ENCODE peak calls at places on chromosomes 3 and 15, in ten cellular contexts. One of them, this sample, is unnamed.

GRCh38 chr3:138625707-138626365 is 17.3 kb downstream of the FAIM start:
- DNase-seq in GM10248: no peak
- DNase-seq in spleen: no peak
- DNase-seq in HFF-Myc: no peak
- DNase-seq in H9: no peak
- DNase-seq in RWPE1: peak; percentile 74
- DNase-seq in stomach: no peak
- DNase-seq in fibroblast of mammary gland: peak; percentile 58
- DNase-seq in psoas muscle: no peak
- DNase-seq in activated B cell treated with CpG ODN at 0.5 μM for 24 hours: no peak
- DNase-seq in this sample: no peak

GRCh38 chr3:71400986-71401451 is 182.5 kb downstream of the FOXP1 start:
- DNase-seq in RWPE1: no peak
- DNase-seq in fibroblast of mammary gland: no peak
- DNase-seq in GM10248: no peak
- DNase-seq in HFF-Myc: no peak
- DNase-seq in spleen: no peak
- DNase-seq in psoas muscle: no peak
- DNase-seq in activated B cell treated with CpG ODN at 0.5 μM for 24 hours: no peak
- DNase-seq in stomach: no peak
- DNase-seq in H9: no peak
- DNase-seq in this sample: no peak

GRCh38 chr15:34239151-34239761 is 14.4 kb downstream of the EMC4 start:
- DNase-seq in activated B cell treated with CpG ODN at 0.5 μM for 24 hours: no peak
- DNase-seq in fibroblast of mammary gland: peak; percentile 91
- DNase-seq in GM10248: peak; percentile 32
- DNase-seq in H9: no peak
- DNase-seq in HFF-Myc: peak; percentile 58
- DNase-seq in psoas muscle: no peak
- DNase-seq in stomach: no peak
- DNase-seq in RWPE1: peak; percentile 97
- DNase-seq in spleen: no peak
- DNase-seq in this sample: no peak

GRCh38 chr3:160919942-160920341 is 163.9 kb downstream of the PPM1L start:
- DNase-seq in activated B cell treated with CpG ODN at 0.5 μM for 24 hours: no peak
- DNase-seq in RWPE1: no peak
- DNase-seq in HFF-Myc: no peak
- DNase-seq in GM10248: no peak
- DNase-seq in fibroblast of mammary gland: no peak
- DNase-seq in stomach: no peak
- DNase-seq in psoas muscle: no peak
- DNase-seq in H9: no peak
- DNase-seq in spleen: no peak
- DNase-seq in this sample: no peak

GRCh38 chr15:100083572-100083971 is 258.2 kb downstream of the ADAMTS17 start:
- DNase-seq in activated B cell treated with CpG ODN at 0.5 μM for 24 hours: no peak
- DNase-seq in HFF-Myc: no peak
- DNase-seq in H9: no peak
- DNase-seq in psoas muscle: peak; percentile 60
- DNase-seq in GM10248: no peak
- DNase-seq in stomach: no peak
- DNase-seq in fibroblast of mammary gland: no peak
- DNase-seq in RWPE1: no peak
- DNase-seq in spleen: peak; percentile 7
- DNase-seq in this sample: no peak

GRCh38 chr15:34804113-34804512 is 8.8 kb upstream of the ACTC1 start:
- DNase-seq in psoas muscle: no peak
- DNase-seq in HFF-Myc: no peak
- DNase-seq in GM10248: no peak
- DNase-seq in RWPE1: no peak
- DNase-seq in H9: no peak
- DNase-seq in activated B cell treated with CpG ODN at 0.5 μM for 24 hours: no peak
- DNase-seq in stomach: no peak
- DNase-seq in fibroblast of mammary gland: no peak
- DNase-seq in spleen: no peak
- DNase-seq in this sample: no peak

GRCh38 chr3:171511450-171511849 is 51.2 kb upstream of the TNIK start:
- DNase-seq in fibroblast of mammary gland: no peak
- DNase-seq in activated B cell treated with CpG ODN at 0.5 μM for 24 hours: no peak
- DNase-seq in GM10248: no peak
- DNase-seq in H9: no peak
- DNase-seq in stomach: no peak
- DNase-seq in HFF-Myc: no peak
- DNase-seq in RWPE1: no peak
- DNase-seq in spleen: no peak
- DNase-seq in psoas muscle: no peak
- DNase-seq in this sample: no peak

GRCh38 chr3:179196098-179196497 is 47.9 kb downstream of the PIK3CA start:
- DNase-seq in activated B cell treated with CpG ODN at 0.5 μM for 24 hours: no peak
- DNase-seq in H9: no peak
- DNase-seq in RWPE1: no peak
- DNase-seq in stomach: no peak
- DNase-seq in GM10248: peak; percentile 58
- DNase-seq in spleen: no peak
- DNase-seq in HFF-Myc: no peak
- DNase-seq in psoas muscle: no peak
- DNase-seq in fibroblast of mammary gland: peak; percentile 76
- DNase-seq in this sample: no peak

GRCh38 chr3:71247221-71247947 is 336.1 kb downstream of the FOXP1 start:
- DNase-seq in H9: peak; percentile 75
- DNase-seq in psoas muscle: no peak
- DNase-seq in stomach: no peak
- DNase-seq in RWPE1: peak; percentile 65
- DNase-seq in spleen: no peak
- DNase-seq in fibroblast of mammary gland: peak; percentile 66
- DNase-seq in HFF-Myc: no peak
- DNase-seq in GM10248: no peak
- DNase-seq in activated B cell treated with CpG ODN at 0.5 μM for 24 hours: no peak
- DNase-seq in this sample: no peak

GRCh38 chr15:43625086-43625485 is 6.5 kb upstream of the STRC start:
- DNase-seq in psoas muscle: no peak
- DNase-seq in HFF-Myc: no peak
- DNase-seq in GM10248: no peak
- DNase-seq in stomach: no peak
- DNase-seq in spleen: no peak
- DNase-seq in fibroblast of mammary gland: no peak
- DNase-seq in activated B cell treated with CpG ODN at 0.5 μM for 24 hours: no peak
- DNase-seq in RWPE1: no peak
- DNase-seq in H9: no peak
- DNase-seq in this sample: no peak

GRCh38 chr3:70273492-70273891 is 38.9 kb downstream of the MDFIC2 start:
- DNase-seq in activated B cell treated with CpG ODN at 0.5 μM for 24 hours: no peak
- DNase-seq in RWPE1: no peak
- DNase-seq in psoas muscle: no peak
- DNase-seq in H9: no peak
- DNase-seq in HFF-Myc: no peak
- DNase-seq in fibroblast of mammary gland: peak; percentile 30
- DNase-seq in GM10248: no peak
- DNase-seq in spleen: no peak
- DNase-seq in stomach: no peak
- DNase-seq in this sample: no peak

GRCh38 chr3:115670911-115671310 is 47.6 kb downstream of the GAP43 start:
- DNase-seq in H9: no peak
- DNase-seq in stomach: no peak
- DNase-seq in RWPE1: no peak
- DNase-seq in fibroblast of mammary gland: no peak
- DNase-seq in psoas muscle: no peak
- DNase-seq in GM10248: no peak
- DNase-seq in activated B cell treated with CpG ODN at 0.5 μM for 24 hours: no peak
- DNase-seq in HFF-Myc: no peak
- DNase-seq in spleen: no peak
- DNase-seq in this sample: no peak

GRCh38 chr3:192887701-192888100 is 30.0 kb downstream of the MB21D2 start:
- DNase-seq in HFF-Myc: no peak
- DNase-seq in psoas muscle: no peak
- DNase-seq in spleen: no peak
- DNase-seq in stomach: no peak
- DNase-seq in H9: peak; percentile 61
- DNase-seq in RWPE1: no peak
- DNase-seq in GM10248: no peak
- DNase-seq in activated B cell treated with CpG ODN at 0.5 μM for 24 hours: no peak
- DNase-seq in fibroblast of mammary gland: peak; percentile 37
- DNase-seq in this sample: no peak

GRCh38 chr3:52021869-52022268 is 26.2 kb upstream of the RPL29 start:
- DNase-seq in psoas muscle: peak; percentile 88
- DNase-seq in activated B cell treated with CpG ODN at 0.5 μM for 24 hours: no peak
- DNase-seq in HFF-Myc: no peak
- DNase-seq in spleen: no peak
- DNase-seq in fibroblast of mammary gland: no peak
- DNase-seq in RWPE1: no peak
- DNase-seq in stomach: no peak
- DNase-seq in GM10248: no peak
- DNase-seq in H9: no peak
- DNase-seq in this sample: no peak

GRCh38 chr3:111619833-111620232 is 24.7 kb upstream of the ZBED2 start:
- DNase-seq in RWPE1: peak; percentile 57
- DNase-seq in psoas muscle: no peak
- DNase-seq in stomach: no peak
- DNase-seq in activated B cell treated with CpG ODN at 0.5 μM for 24 hours: no peak
- DNase-seq in fibroblast of mammary gland: no peak
- DNase-seq in HFF-Myc: no peak
- DNase-seq in GM10248: no peak
- DNase-seq in H9: no peak
- DNase-seq in spleen: no peak
- DNase-seq in this sample: no peak

GRCh38 chr3:57434041-57434440 is 110.1 kb downstream of the DNAH12 start:
- DNase-seq in activated B cell treated with CpG ODN at 0.5 μM for 24 hours: no peak
- DNase-seq in fibroblast of mammary gland: peak; percentile 50
- DNase-seq in stomach: no peak
- DNase-seq in H9: no peak
- DNase-seq in GM10248: no peak
- DNase-seq in psoas muscle: no peak
- DNase-seq in spleen: no peak
- DNase-seq in RWPE1: peak; percentile 31
- DNase-seq in HFF-Myc: peak; percentile 5
- DNase-seq in this sample: no peak

GRCh38 chr3:23944007-23944760 is 902 bp upstream of the NR1D2 start:
- DNase-seq in stomach: no peak
- DNase-seq in GM10248: no peak
- DNase-seq in activated B cell treated with CpG ODN at 0.5 μM for 24 hours: no peak
- DNase-seq in RWPE1: no peak
- DNase-seq in HFF-Myc: no peak
- DNase-seq in psoas muscle: no peak
- DNase-seq in spleen: no peak
- DNase-seq in H9: no peak
- DNase-seq in fibroblast of mammary gland: no peak
- DNase-seq in this sample: no peak

GRCh38 chr3:106208979-106209378 is 340.2 kb upstream of the CBLB start:
- DNase-seq in fibroblast of mammary gland: peak; percentile 57
- DNase-seq in psoas muscle: no peak
- DNase-seq in RWPE1: no peak
- DNase-seq in HFF-Myc: no peak
- DNase-seq in stomach: no peak
- DNase-seq in H9: no peak
- DNase-seq in GM10248: no peak
- DNase-seq in activated B cell treated with CpG ODN at 0.5 μM for 24 hours: no peak
- DNase-seq in spleen: no peak
- DNase-seq in this sample: no peak
- TF ChIP-seq CTCF in fibroblast of mammary gland: peak; percentile 33
- TF ChIP-seq CTCF in psoas muscle: peak; percentile 30
- TF ChIP-seq CTCF in RWPE1: peak; percentile 42
- TF ChIP-seq CTCF in HFF-Myc: no peak
- TF ChIP-seq CTCF in stomach: no peak
- TF ChIP-seq CTCF in H9: peak; percentile 17
- TF ChIP-seq CTCF in GM10248: no peak
- TF ChIP-seq CTCF in activated B cell treated with CpG ODN at 0.5 μM for 24 hours: no peak
- TF ChIP-seq CTCF in spleen: peak; percentile 37
- TF ChIP-seq CTCF in this sample: peak; percentile 24

DNA sequence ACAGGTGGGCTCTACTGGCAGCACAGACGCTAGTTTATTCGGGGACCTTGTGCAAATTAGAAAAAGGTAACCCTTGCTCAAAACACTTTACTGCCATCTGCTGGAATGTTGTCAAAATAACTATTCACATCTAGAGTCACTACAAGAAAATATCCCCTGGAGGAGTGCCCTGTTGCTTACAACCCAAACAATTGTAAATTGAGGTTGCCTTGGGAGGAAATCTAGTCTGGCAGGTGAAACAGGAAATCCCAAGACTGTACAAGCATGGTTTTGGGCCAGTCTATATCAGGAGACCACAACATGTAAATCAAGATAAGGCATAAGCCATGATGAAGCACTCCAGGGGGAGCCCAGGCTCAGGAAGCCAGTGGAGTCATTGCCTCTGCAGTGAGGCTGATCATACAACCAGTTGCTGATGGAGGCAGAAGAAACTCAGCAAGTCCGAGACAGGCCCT is 136.8 kb upstream of the ACP3 start:
- DNase-seq in psoas muscle: no peak
- DNase-seq in spleen: no peak
- DNase-seq in activated B cell treated with CpG ODN at 0.5 μM for 24 hours: no peak
- DNase-seq in H9: peak; percentile 39
- DNase-seq in GM10248: peak; percentile 15
- DNase-seq in HFF-Myc: no peak
- DNase-seq in fibroblast of mammary gland: peak; percentile 72
- DNase-seq in RWPE1: peak; percentile 57
- DNase-seq in stomach: no peak
- DNase-seq in this sample: no peak
- TF ChIP-seq CTCF in psoas muscle: peak; percentile 28
- TF ChIP-seq CTCF in spleen: peak; percentile 45
- TF ChIP-seq CTCF in activated B cell treated with CpG ODN at 0.5 μM for 24 hours: no peak
- TF ChIP-seq CTCF in H9: peak; percentile 79
- TF ChIP-seq CTCF in GM10248: peak; percentile 37
- TF ChIP-seq CTCF in HFF-Myc: peak; percentile 40
- TF ChIP-seq CTCF in fibroblast of mammary gland: peak; percentile 62
- TF ChIP-seq CTCF in RWPE1: peak; percentile 65
- TF ChIP-seq CTCF in stomach: no peak
- TF ChIP-seq CTCF in this sample: no peak

GRCh38 chr3:76044601-76045600 is 259.6 kb upstream of the ZNF717 start:
- DNase-seq in HFF-Myc: no peak
- DNase-seq in spleen: no peak
- DNase-seq in stomach: peak; percentile 38
- DNase-seq in activated B cell treated with CpG ODN at 0.5 μM for 24 hours: no peak
- DNase-seq in H9: no peak
- DNase-seq in psoas muscle: no peak
- DNase-seq in GM10248: peak; percentile 13
- DNase-seq in RWPE1: no peak
- DNase-seq in fibroblast of mammary gland: peak; percentile 42
- DNase-seq in this sample: no peak
- TF ChIP-seq CTCF in HFF-Myc: no peak
- TF ChIP-seq CTCF in spleen: peak; percentile 34
- TF ChIP-seq CTCF in stomach: no peak
- TF ChIP-seq CTCF in activated B cell treated with CpG ODN at 0.5 μM for 24 hours: no peak
- TF ChIP-seq CTCF in H9: peak; percentile 89
- TF ChIP-seq CTCF in psoas muscle: no peak
- TF ChIP-seq CTCF in GM10248: peak; percentile 45
- TF ChIP-seq CTCF in RWPE1: peak; percentile 58
- TF ChIP-seq CTCF in fibroblast of mammary gland: peak; percentile 36
- TF ChIP-seq CTCF in this sample: no peak

GRCh38 chr15:80026310-80026709 is 33.2 kb upstream of the ZFAND6 start:
- DNase-seq in fibroblast of mammary gland: no peak
- DNase-seq in H9: no peak
- DNase-seq in RWPE1: no peak
- DNase-seq in psoas muscle: no peak
- DNase-seq in activated B cell treated with CpG ODN at 0.5 μM for 24 hours: no peak
- DNase-seq in stomach: no peak
- DNase-seq in spleen: no peak
- DNase-seq in GM10248: no peak
- DNase-seq in HFF-Myc: no peak
- DNase-seq in this sample: no peak
- TF ChIP-seq CTCF in fibroblast of mammary gland: no peak
- TF ChIP-seq CTCF in H9: no peak
- TF ChIP-seq CTCF in RWPE1: no peak
- TF ChIP-seq CTCF in psoas muscle: no peak
- TF ChIP-seq CTCF in activated B cell treated with CpG ODN at 0.5 μM for 24 hours: no peak
- TF ChIP-seq CTCF in stomach: no peak
- TF ChIP-seq CTCF in spleen: no peak
- TF ChIP-seq CTCF in GM10248: no peak
- TF ChIP-seq CTCF in HFF-Myc: no peak
- TF ChIP-seq CTCF in this sample: no peak

GRCh38 chr3:12662593-12663310 is 1.2 kb downstream of the RAF1 start:
- DNase-seq in GM10248: no peak
- DNase-seq in RWPE1: peak; percentile 11
- DNase-seq in stomach: peak; percentile 48
- DNase-seq in H9: no peak
- DNase-seq in spleen: peak; percentile 85
- DNase-seq in fibroblast of mammary gland: peak; percentile 62
- DNase-seq in psoas muscle: peak; percentile 73
- DNase-seq in activated B cell treated with CpG ODN at 0.5 μM for 24 hours: peak; percentile 29
- DNase-seq in HFF-Myc: no peak
- DNase-seq in this sample: peak; percentile 37
- TF ChIP-seq CTCF in GM10248: no peak
- TF ChIP-seq CTCF in RWPE1: no peak
- TF ChIP-seq CTCF in stomach: no peak
- TF ChIP-seq CTCF in H9: no peak
- TF ChIP-seq CTCF in spleen: no peak
- TF ChIP-seq CTCF in fibroblast of mammary gland: no peak
- TF ChIP-seq CTCF in psoas muscle: no peak
- TF ChIP-seq CTCF in activated B cell treated with CpG ODN at 0.5 μM for 24 hours: no peak
- TF ChIP-seq CTCF in HFF-Myc: no peak
- TF ChIP-seq CTCF in this sample: no peak